ENCODE peak calls at places on chromosomes 3 and 15, in ten cellular contexts. K is OCI-M1; I is lung; Q is fibroblast of the aortic adventitia; B is GM19239; H is head of caudate nucleus; W is NCI-H774; T is stomach; M is stimulated activated CD8-positive, alpha-beta memory T cell treated with anti-CD3 and anti-CD28 coated beads, Interleukin-7, amount 100 ng/mL, for 48 hours; U is NCI-H1092. P is an unnamed sample.

GRCh38 chr3:160136421-160136820 is 88.8 kb upstream of the C3orf80 start:
- DNase-seq in K (no peak), I (no peak), Q (no peak), B (no peak), H (no peak), W (no peak), T (no peak), M (no peak), U (no peak), P (no peak)

GRCh38 chr15:38414351-38414750 is 39.6 kb upstream of the FAM98B start:
- DNase-seq in K (peak), I (no peak), Q (peak), B (no peak), H (peak), W (no peak), T (peak), M (no peak), U (no peak), P (peak)

GRCh38 chr15:88401972-88402656 is 65.1 kb downstream of the MRPL46 start:
- DNase-seq in K (no peak), I (no peak), Q (peak), B (no peak), H (peak), W (no peak), T (no peak), M (no peak), U (no peak), P (peak)

GRCh38 chr15:99053380-99054024 is 45.9 kb upstream of the PGPEP1L start:
- DNase-seq in K (no peak), I (peak), Q (no peak), B (no peak), H (no peak), W (no peak), T (no peak), M (no peak), U (no peak), P (no peak)

GRCh38 chr3:195879416-195880036 is 28.8 kb downstream of the TNK2 start:
- DNase-seq in K (no peak), I (no peak), Q (no peak), B (no peak), H (no peak), W (no peak), T (no peak), M (no peak), U (no peak), P (no peak)

GRCh38 chr3:186286114-186286513 is 75.9 kb downstream of the DGKG start:
- DNase-seq in K (no peak), I (no peak), Q (no peak), B (no peak), H (no peak), W (no peak), T (no peak), M (no peak), U (no peak), P (no peak)

GRCh38 chr3:69422751-69423150 is 36.9 kb upstream of the FRMD4B start:
- DNase-seq in K (no peak), I (no peak), Q (peak), B (no peak), H (no peak), W (no peak), T (no peak), M (no peak), U (no peak), P (no peak)

GRCh38 chr15:67579967-67580366 is 37.5 kb downstream of the MAP2K5 start:
- DNase-seq in K (no peak), I (no peak), Q (no peak), B (no peak), H (no peak), W (no peak), T (no peak), M (no peak), U (no peak), P (no peak)

GRCh38 chr3:142904639-142905441 is 16.0 kb upstream of the PCOLCE2 start:
- DNase-seq in K (peak), I (no peak), Q (peak), B (no peak), H (no peak), W (no peak), T (peak), M (no peak), U (no peak), P (peak)

GRCh38 chr3:62755285-62755684 is 119.9 kb downstream of the CADPS start:
- DNase-seq in K (no peak), I (no peak), Q (no peak), B (no peak), H (no peak), W (no peak), T (no peak), M (no peak), U (peak), P (no peak)

GRCh38 chr3:133941390-133941789 is 45.7 kb upstream of the RAB6B start:
- DNase-seq in K (no peak), I (no peak), Q (peak), B (no peak), H (peak), W (no peak), T (peak), M (no peak), U (no peak), P (peak)

GRCh38 chr3:151579571-151580270 is 118.9 kb upstream of the IGSF10 start:
- DNase-seq in K (peak), I (no peak), Q (peak), B (no peak), H (no peak), W (no peak), T (no peak), M (no peak), U (no peak), P (no peak)

GRCh38 chr3:182491571-182491970 is 301.7 kb upstream of the ATP11B start:
- DNase-seq in K (no peak), I (no peak), Q (no peak), B (no peak), H (no peak), W (peak), T (no peak), M (no peak), U (peak), P (no peak)

GRCh38 chr3:139797724-139798343 is 120.1 kb upstream of the NMNAT3 start:
- DNase-seq in K (peak), I (no peak), Q (peak), B (no peak), H (no peak), W (no peak), T (no peak), M (no peak), U (no peak), P (peak)

GRCh38 chr3:90092994-90093393 is 985.6 kb downstream of the EPHA3 start:
- DNase-seq in K (peak), I (no peak), Q (peak), B (no peak), H (no peak), W (no peak), T (no peak), M (no peak), U (no peak), P (no peak)

GRCh38 chr3:37962906-37963486 is 27.6 kb upstream of the VILL start:
- DNase-seq in K (no peak), I (no peak), Q (peak), B (no peak), H (no peak), W (no peak), T (no peak), M (no peak), U (no peak), P (no peak)

GRCh38 chr15:61205427-61205826 is 23.7 kb downstream of the RORA start:
- DNase-seq in K (no peak), I (no peak), Q (no peak), B (no peak), H (no peak), W (no peak), T (no peak), M (no peak), U (no peak), P (no peak)

GRCh38 chr3:175179055-175179454 is 319.9 kb downstream of the NAALADL2 start:
- DNase-seq in K (no peak), I (no peak), Q (no peak), B (no peak), H (no peak), W (no peak), T (no peak), M (no peak), U (no peak), P (no peak)

GRCh38 chr3:57298041-57298440 is 5.6 kb upstream of the ASB14 start:
- DNase-seq in K (no peak), I (no peak), Q (peak), B (no peak), H (no peak), W (no peak), T (peak), M (no peak), U (no peak), P (peak)

GRCh38 chr3:135895106-135895733 is 70.3 kb upstream of the PPP2R3A start:
- DNase-seq in K (peak), I (peak), Q (peak), B (peak), H (peak), W (peak), T (peak), M (no peak), U (peak), P (peak)

GRCh38 chr15:75923756-75924155 is 20.1 kb downstream of the FBXO22 start:
- DNase-seq in K (no peak), I (no peak), Q (no peak), B (no peak), H (no peak), W (no peak), T (no peak), M (no peak), U (no peak), P (no peak)

GRCh38 chr3:127069814-127070440 is 87.0 kb downstream of the PLXNA1 start:
- DNase-seq in K (no peak), I (no peak), Q (no peak), B (no peak), H (no peak), W (no peak), T (no peak), M (no peak), U (no peak), P (no peak)

GRCh38 chr15:31905054-31905453 is 125.3 kb upstream of the CHRNA7 start:
- DNase-seq in K (no peak), I (no peak), Q (no peak), B (no peak), H (no peak), W (no peak), T (no peak), M (no peak), U (no peak), P (peak)

GRCh38 chr3:32109256-32109655 is 2.8 kb downstream of the GPD1L start:
- DNase-seq in K (no peak), I (peak), Q (peak), B (no peak), H (peak), W (no peak), T (peak), M (no peak), U (peak), P (peak)

GRCh38 chr3:99965681-99966408 is 148.2 kb downstream of the CMSS1 start:
- DNase-seq in K (no peak), I (no peak), Q (no peak), B (no peak), H (no peak), W (no peak), T (peak), M (no peak), U (no peak), P (no peak)

GRCh38 chr3:32733631-32734229 is 48.7 kb downstream of the CNOT10 start:
- DNase-seq in K (peak), I (no peak), Q (peak), B (peak), H (no peak), W (no peak), T (no peak), M (no peak), U (no peak), P (peak)

GRCh38 chr15:85327820-85328219 is 52.6 kb upstream of the AKAP13 start:
- DNase-seq in K (no peak), I (no peak), Q (no peak), B (no peak), H (no peak), W (no peak), T (no peak), M (no peak), U (no peak), P (no peak)

GRCh38 chr15:85777291-85778106 is 17.2 kb downstream of the KLHL25 start:
- DNase-seq in K (no peak), I (peak), Q (no peak), B (no peak), H (no peak), W (no peak), T (no peak), M (no peak), U (no peak), P (no peak)

GRCh38 chr3:141737108-141737507 is 990 bp upstream of the RNF7 start:
- DNase-seq in K (peak), I (no peak), Q (no peak), B (no peak), H (no peak), W (no peak), T (no peak), M (no peak), U (no peak), P (no peak)

GRCh38 chr3:124295358-124295757 is 303.4 kb upstream of the ROPN1 start:
- DNase-seq in K (no peak), I (no peak), Q (no peak), B (no peak), H (no peak), W (no peak), T (no peak), M (no peak), U (no peak), P (no peak)

GRCh38 chr15:74265046-74265639 is 29.0 kb downstream of the CCDC33 start:
- DNase-seq in K (peak), I (no peak), Q (peak), B (no peak), H (no peak), W (no peak), T (no peak), M (no peak), U (no peak), P (peak)

GRCh38 chr15:77454956-77455355 is 34.3 kb downstream of the HMG20A start:
- DNase-seq in K (no peak), I (no peak), Q (no peak), B (no peak), H (no peak), W (no peak), T (no peak), M (no peak), U (no peak), P (no peak)

GRCh38 chr15:45205192-45205591 is 17.4 kb upstream of the SHF start:
- DNase-seq in K (peak), I (peak), Q (peak), B (no peak), H (peak), W (peak), T (peak), M (no peak), U (peak), P (peak)

P was measured in iPS-NIHi11.